ENCODE peak calls at places on chromosomes 11 and 22, in four cellular contexts. L, R, F and J are unnamed samples. For H3K27me3 and H3K4me1, the result is how much of the 10 kb centered on the place peaks cover.

GRCh38 chr22:31344369-31345330 is 1.5 kb downstream of the PATZ1 start:
- DNase-seq in R (peak), F (peak), L (peak), J (no peak)

GRCh38 chr11:117759305-117759704 is 37.7 kb downstream of the DSCAML1 start:
- DNase-seq in L (no peak), R (no peak), F (no peak), J (peak)

GRCh38 chr11:45765107-45765668 is 39.8 kb upstream of the SLC35C1 start:
- DNase-seq in R (no peak), F (no peak), L (no peak), J (no peak)

GRCh38 chr22:24985824-24986214 is 33.3 kb downstream of the KIAA1671 start:
- DNase-seq in L (no peak), R (no peak), F (no peak), J (no peak)

GRCh38 chr11:30852091-30852490 is 265.9 kb upstream of the MPPED2 start:
- DNase-seq in L (no peak), R (no peak), F (no peak), J (no peak)

GRCh38 chr11:22780914-22781593 is 48.5 kb downstream of the SVIP start:
- DNase-seq in L (no peak), R (no peak), F (no peak), J (no peak)

GRCh38 chr11:6214530-6214929 is 9.2 kb downstream of the C11orf42 start:
- DNase-seq in R (no peak), L (no peak), F (no peak), J (no peak)

GRCh38 chr11:2308713-2309112 is 6.9 kb downstream of the TSPAN32 start:
- DNase-seq in F (no peak), L (peak), R (no peak), J (no peak)

GRCh38 chr11:79438631-79439429 is 2.0 kb downstream of the TENM4 start:
- DNase-seq in F (peak), L (peak), R (peak), J (peak)

GRCh38 chr11:69894126-69895047 is 75.2 kb upstream of the FGF3 start:
- DNase-seq in L (no peak), R (no peak), F (no peak), J (no peak)

GRCh38 chr11:45532552-45532951 is 132.9 kb downstream of the CHST1 start:
- DNase-seq in L (no peak), F (no peak), R (no peak), J (no peak)

GRCh38 chr22:43305806-43306205 is 37.4 kb downstream of the SCUBE1 start:
- DNase-seq in L (no peak), R (no peak), F (peak), J (no peak)

GRCh38 chr11:1872267-1872985 is 19.3 kb downstream of the PRR33 start:
- DNase-seq in F (peak), R (no peak), L (peak), J (no peak)

GRCh38 chr11:31798057-31799035 is 12.8 kb downstream of the PAX6 start:
- DNase-seq in L (no peak), R (no peak), F (no peak), J (peak)

GRCh38 chr11:120258661-120259060 is 18.7 kb downstream of the POU2F3 start:
- DNase-seq in R (no peak), L (no peak), F (no peak), J (peak)

GRCh38 chr11:116731097-116731761 is 41.6 kb downstream of the BUD13 start:
- DNase-seq in F (no peak), L (no peak), R (no peak), J (peak)

GRCh38 chr11:75428301-75428724 is 4.7 kb downstream of the KLHL35 start:
- DNase-seq in L (peak), R (peak), F (peak), J (peak)

GRCh38 chr22:30610299-30610698 is 3.3 kb downstream of the TCN2 start:
- DNase-seq in R (no peak), F (no peak), L (peak), J (no peak)

GRCh38 chr11:10387209-10388083 is 67.6 kb upstream of the AMPD3 start:
- DNase-seq in F (peak), R (peak), L (peak), J (no peak)

GRCh38 chr11:62805044-62805892 is at the start of gene NXF1:
- DNase-seq in F (peak), R (peak), L (peak), J (peak)

GRCh38 chr22:50306753-50307749 is at the start of gene PLXNB2:
- DNase-seq in R (peak), L (peak), F (peak), J (peak)

GRCh38 chr11:82356316-82356715 is 377.3 kb downstream of the FAM181B start:
- DNase-seq in L (no peak), F (no peak), R (no peak), J (no peak)

GRCh38 chr11:45920531-45921477 is 1.7 kb upstream of the LARGE2 start:
- DNase-seq in F (no peak), R (no peak), L (peak), J (no peak)

GRCh38 chr11:20160425-20161229 is at the start of gene DBX1:
- DNase-seq in F (no peak), R (no peak), L (no peak), J (no peak)

GRCh38 chr22:38257170-38257569 is 15.6 kb downstream of the TMEM184B start:
- DNase-seq in L (peak), F (no peak), R (no peak), J (no peak)

GRCh38 chr11:35276396-35276795 is 137.4 kb downstream of the CD44 start:
- DNase-seq in L (no peak), R (no peak), F (no peak), J (peak)

GRCh38 chr11:88167853-88168252 is 7.4 kb downstream of the RAB38 start:
- DNase-seq in L (no peak), R (no peak), F (no peak), J (no peak)

DNA sequence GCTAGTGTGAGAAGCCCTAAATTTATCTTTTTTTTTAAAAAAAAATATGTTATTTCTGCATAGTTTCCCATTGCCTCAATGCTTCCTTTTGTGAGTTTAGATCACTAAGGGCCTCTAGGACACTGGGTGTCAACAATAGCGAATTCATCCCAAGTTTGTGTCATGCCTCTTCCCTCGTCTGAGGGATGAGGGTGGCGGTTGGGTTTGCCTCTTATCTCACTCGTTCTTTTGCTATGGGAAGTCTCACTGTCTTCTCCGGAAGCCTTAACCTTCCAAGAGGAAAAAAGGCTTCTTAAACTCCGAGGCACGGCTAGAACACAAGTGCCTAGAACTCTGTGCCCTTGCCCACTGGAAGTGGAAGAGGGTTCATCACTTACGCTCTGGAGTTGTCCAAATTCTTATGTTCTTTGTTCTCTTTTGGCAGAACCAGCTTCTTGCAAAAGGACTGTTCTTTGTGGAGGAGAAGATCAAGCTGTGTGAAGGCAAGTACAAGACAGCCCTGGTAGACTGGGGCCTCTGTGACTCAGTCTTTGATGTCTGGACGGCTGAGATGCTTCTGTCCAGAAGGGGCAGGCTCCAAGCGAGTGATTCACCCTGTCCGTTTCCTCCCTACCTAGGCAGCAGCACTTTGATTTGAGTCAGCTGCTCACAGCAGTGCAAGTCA is 78.5 kb downstream of the TRAF6 start:
- DNase-seq in R (no peak), L (peak), F (peak), J (no peak)
- TF ChIP-seq CTCF in R (no peak), L (no peak), F (no peak), J (no peak)

DNA sequence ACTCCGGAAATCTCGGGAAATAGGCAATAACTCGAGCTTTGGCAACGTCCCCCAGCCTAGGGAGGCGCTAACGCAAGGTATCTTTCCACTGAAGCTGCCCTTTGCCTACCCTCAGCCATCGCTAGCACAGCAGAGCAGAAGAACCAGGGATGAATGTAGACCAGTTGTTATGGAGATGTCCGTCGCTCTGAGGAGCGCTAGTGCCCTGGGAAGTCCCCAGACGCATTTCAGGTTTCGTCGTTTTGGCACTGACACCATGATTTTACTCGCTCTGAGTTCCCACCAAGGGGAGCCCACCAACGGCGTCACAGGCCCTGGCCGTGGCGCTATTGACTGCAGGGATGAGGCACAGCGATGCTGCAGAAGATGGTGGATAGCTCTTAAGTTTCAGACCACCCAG is 22.7 kb upstream of the BDNF start:
- DNase-seq in L (no peak), F (no peak), R (no peak), J (peak)
- H3K27me3 ChIP-seq in L (half or more), F (half or more), R (half or more), J (half or more)

GRCh38 chr22:17429516-17429915 is 60.3 kb downstream of the CECR2 start:
- DNase-seq in R (no peak), L (no peak), F (no peak), J (no peak)
- H3K4me1 ChIP-seq in R (under half), L (under half), F (under half), J (under half)

DNA sequence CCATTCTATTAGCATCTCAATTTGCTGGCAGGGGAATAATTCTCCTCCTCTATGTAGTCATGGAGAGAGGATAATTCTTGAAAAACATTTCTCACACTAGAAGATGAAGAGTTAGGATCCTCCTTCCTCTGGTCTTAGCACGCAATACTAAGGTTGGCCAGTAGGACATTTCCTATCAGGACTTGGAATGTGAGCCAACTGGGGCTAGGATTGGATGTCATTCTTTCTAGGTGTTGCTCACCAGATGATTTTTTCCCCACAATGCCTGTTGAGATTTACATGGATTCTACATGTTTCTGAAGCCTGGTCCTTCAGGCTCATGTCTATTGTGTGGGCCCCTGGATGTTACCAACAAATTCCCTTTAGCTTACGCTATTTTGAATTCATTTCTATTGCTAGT is 28.0 kb downstream of the SLN start:
- DNase-seq in L (no peak), F (no peak), R (no peak), J (peak)
- TF ChIP-seq CTCF in L (no peak), F (no peak), R (no peak), J (peak)

GRCh38 chr22:39728236-39728860 is 157.8 kb downstream of the CACNA1I start:
- DNase-seq in F (no peak), R (no peak), L (no peak), J (no peak)
- H3K27me3 ChIP-seq in F (half or more), R (under half), L (under half), J (under half)

DNA sequence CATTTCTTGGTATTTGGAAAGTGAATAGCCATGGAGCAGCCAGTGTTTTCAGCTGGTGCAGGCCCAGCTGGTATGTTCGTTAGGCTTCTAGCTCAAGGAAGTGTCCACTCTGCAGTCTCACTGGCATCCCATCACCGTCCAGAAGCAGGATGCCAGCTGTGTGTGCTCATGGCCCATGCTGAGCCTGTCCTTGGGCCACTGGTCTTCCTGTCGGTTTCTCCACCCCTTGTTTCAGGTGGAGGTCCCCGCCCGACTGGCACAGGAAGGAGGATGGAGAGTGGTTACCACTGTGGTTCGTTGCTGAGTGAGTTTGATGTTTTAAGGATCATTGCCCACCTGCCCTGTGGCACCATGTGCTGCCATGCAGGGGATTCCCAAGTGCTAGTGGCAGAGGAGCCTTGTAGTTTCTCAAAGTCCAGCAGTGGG is 63.7 kb downstream of the MED15 start:
- DNase-seq in F (peak), L (no peak), R (no peak), J (no peak)
- H3K4me1 ChIP-seq in F (under half), L (under half), R (under half), J (under half)